ENCODE peak calls at places on chromosomes 12 and 14, in four cellular contexts. O, B, W and Z are unnamed samples.

GRCh38 chr12:48197549-48197966 is 5.5 kb downstream of the OR10AD1 start:
- DNase-seq in B (no peak), W (peak), O (no peak), Z (no peak)

GRCh38 chr12:70068743-70069142 is 174.5 kb upstream of the CNOT2 start:
- DNase-seq in O (no peak), B (no peak), W (no peak), Z (no peak)

GRCh38 chr12:76719171-76719631 is 44.7 kb upstream of the ZDHHC17 start:
- DNase-seq in W (peak), O (no peak), B (no peak), Z (peak)

GRCh38 chr12:80033457-80033856 is 65.9 kb upstream of the OTOGL start:
- DNase-seq in W (peak), O (no peak), B (no peak), Z (no peak)

GRCh38 chr12:123995023-123995422 is 22.0 kb downstream of the ZNF664 start:
- DNase-seq in O (no peak), B (no peak), W (peak), Z (no peak)

GRCh38 chr12:46509135-46509534 is 136.6 kb upstream of the SLC38A2 start:
- DNase-seq in O (no peak), W (no peak), B (no peak), Z (no peak)

GRCh38 chr12:80041691-80042090 is 57.6 kb upstream of the OTOGL start:
- DNase-seq in W (peak), B (no peak), O (no peak), Z (no peak)

GRCh38 chr14:73143003-73143402 is 6.7 kb downstream of the PSEN1 start:
- DNase-seq in B (no peak), O (no peak), W (no peak), Z (peak)

GRCh38 chr12:30926243-30927209 is at the start of gene TSPAN11:
- DNase-seq in B (peak), W (peak), O (peak), Z (peak)

GRCh38 chr12:20319374-20319773 is 49.0 kb upstream of the PDE3A start:
- DNase-seq in B (no peak), O (no peak), W (no peak), Z (no peak)

GRCh38 chr14:76767681-76768055 is 6.4 kb downstream of the VASH1 start:
- DNase-seq in O (no peak), B (no peak), W (no peak), Z (no peak)

GRCh38 chr12:13167226-13167625 is 29.3 kb upstream of the EMP1 start:
- DNase-seq in B (no peak), W (peak), O (no peak), Z (no peak)

GRCh38 chr12:122021193-122021821 is 377 bp upstream of the BCL7A start:
- DNase-seq in O (peak), B (peak), W (peak), Z (no peak)

GRCh38 chr12:19588944-19589343 is 149.7 kb downstream of the AEBP2 start:
- DNase-seq in O (no peak), W (no peak), B (no peak), Z (no peak)

GRCh38 chr14:65446159-65446558 is 33.6 kb downstream of the FUT8 start:
- DNase-seq in W (peak), B (no peak), O (no peak), Z (no peak)

GRCh38 chr12:20269352-20270067 is 98.8 kb upstream of the PDE3A start:
- DNase-seq in B (no peak), W (no peak), O (no peak), Z (no peak)

GRCh38 chr12:124505001-124505818 is 62.2 kb downstream of the NCOR2 start:
- DNase-seq in B (no peak), O (no peak), W (no peak), Z (no peak)

GRCh38 chr12:108856170-108856427 is 1.3 kb downstream of the SSH1 start:
- DNase-seq in W (no peak), B (no peak), O (no peak), Z (no peak)

GRCh38 chr14:44788612-44789011 is 173.1 kb downstream of the KLHL28 start:
- DNase-seq in O (no peak), B (no peak), W (no peak), Z (no peak)

GRCh38 chr12:126390969-126391566 is 1325.8 kb downstream of the AACS start:
- DNase-seq in B (no peak), O (no peak), W (no peak), Z (no peak)

GRCh38 chr14:94113490-94113889 is 3.0 kb downstream of the IFI27 start:
- DNase-seq in O (no peak), W (no peak), B (peak), Z (no peak)

GRCh38 chr14:104550849-104551728 is 28.5 kb upstream of the C14orf180 start:
- DNase-seq in W (no peak), O (no peak), B (no peak), Z (no peak)

GRCh38 chr12:1907652-1908611 is 10.5 kb downstream of the CACNA2D4 start:
- DNase-seq in W (no peak), B (no peak), O (peak), Z (no peak)

GRCh38 chr12:54019111-54019811 is 9.0 kb upstream of the HOXC6 start:
- DNase-seq in O (no peak), B (no peak), W (peak), Z (no peak)

GRCh38 chr12:6280053-6280469 is 30.4 kb upstream of the PLEKHG6 start:
- DNase-seq in B (no peak), W (peak), O (no peak), Z (no peak)

GRCh38 chr12:131896080-131896810 is 1.8 kb downstream of the ULK1 start:
- DNase-seq in W (peak), B (peak), O (peak), Z (peak)

GRCh38 chr12:55416961-55417360 is 9.1 kb upstream of the OR6C76 start:
- DNase-seq in O (no peak), B (no peak), W (no peak), Z (no peak)

GRCh38 chr12:131869871-131870418 is 24.5 kb upstream of the ULK1 start:
- DNase-seq in W (peak), B (no peak), O (no peak), Z (no peak)

GRCh38 chr14:104773505-104774452 is 20.8 kb downstream of the SIVA1 start:
- DNase-seq in B (peak), O (no peak), W (no peak), Z (no peak)

GRCh38 chr14:63875311-63875710 is 22.5 kb downstream of the SYNE2 start:
- DNase-seq in B (no peak), W (peak), O (no peak), Z (no peak)

GRCh38 chr14:31792726-31793125 is 231.5 kb downstream of the NUBPL start:
- DNase-seq in O (no peak), B (no peak), W (no peak), Z (no peak)

GRCh38 chr12:122350444-122350843 is 72.0 kb downstream of the CLIP1 start:
- DNase-seq in W (peak), B (peak), O (no peak), Z (no peak)

GRCh38 chr12:10153271-10154144 is 18.4 kb downstream of the OLR1 start:
- DNase-seq in W (peak), B (peak), O (peak), Z (peak)

GRCh38 chr14:64772394-64772950 is 68.2 kb downstream of the PLEKHG3 start:
- DNase-seq in W (no peak), O (no peak), B (no peak), Z (no peak)

GRCh38 chr12:54304187-54304810 is 3.5 kb upstream of the NFE2 start:
- DNase-seq in B (peak), O (no peak), W (peak), Z (no peak)

GRCh38 chr14:68691031-68691864 is 101.6 kb downstream of the ZFP36L1 start:
- DNase-seq in B (no peak), W (no peak), O (no peak), Z (no peak)

GRCh38 chr12:119693006-119693405 is 25.1 kb downstream of the PRKAB1 start:
- DNase-seq in B (no peak), W (peak), O (no peak), Z (no peak)